ENCODE peak calls at places on chromosomes 2 and 18, in four cellular contexts. One of them, this sample, is unnamed.

GRCh38 chr2:241817126-241817820 is 8.3 kb downstream of the NEU4 start:
- DNase-seq in AG04450: no peak
- DNase-seq in mucosa of descending colon: no peak
- DNase-seq in COR-L47: no peak
- DNase-seq in this sample: no peak

GRCh38 chr2:55482186-55482945 is 37.2 kb upstream of the CFAP36 start:
- DNase-seq in AG04450: no peak
- DNase-seq in mucosa of descending colon: no peak
- DNase-seq in COR-L47: peak
- DNase-seq in this sample: no peak

GRCh38 chr18:45879681-45880655 is 54.5 kb downstream of the SIGLEC15 start:
- DNase-seq in AG04450: peak
- DNase-seq in mucosa of descending colon: peak
- DNase-seq in COR-L47: peak
- DNase-seq in this sample: peak

GRCh38 chr2:128180031-128180430 is 89.0 kb downstream of the UGGT1 start:
- DNase-seq in AG04450: no peak
- DNase-seq in mucosa of descending colon: no peak
- DNase-seq in COR-L47: no peak
- DNase-seq in this sample: no peak

GRCh38 chr2:22995576-22995975 is 389.4 kb upstream of the KLHL29 start:
- DNase-seq in AG04450: no peak
- DNase-seq in mucosa of descending colon: no peak
- DNase-seq in COR-L47: no peak
- DNase-seq in this sample: no peak

GRCh38 chr2:208033701-208034502 is 8.6 kb upstream of the PLEKHM3 start:
- DNase-seq in AG04450: no peak
- DNase-seq in mucosa of descending colon: no peak
- DNase-seq in COR-L47: peak
- DNase-seq in this sample: no peak

GRCh38 chr2:144479659-144480058 is 40.3 kb downstream of the ZEB2 start:
- DNase-seq in AG04450: no peak
- DNase-seq in mucosa of descending colon: no peak
- DNase-seq in COR-L47: no peak
- DNase-seq in this sample: no peak

GRCh38 chr2:36137612-36138011 is 218.0 kb upstream of the CRIM1 start:
- DNase-seq in AG04450: no peak
- DNase-seq in mucosa of descending colon: no peak
- DNase-seq in COR-L47: no peak
- DNase-seq in this sample: no peak

GRCh38 chr2:241354668-241355658 is 1.1 kb upstream of the FARP2 start:
- DNase-seq in AG04450: no peak
- DNase-seq in mucosa of descending colon: peak
- DNase-seq in COR-L47: no peak
- DNase-seq in this sample: peak

GRCh38 chr18:55509631-55510372 is 78.2 kb downstream of the TCF4 start:
- DNase-seq in AG04450: peak
- DNase-seq in mucosa of descending colon: no peak
- DNase-seq in COR-L47: no peak
- DNase-seq in this sample: no peak

GRCh38 chr2:119292226-119292625 is 68.6 kb downstream of the STEAP3 start:
- DNase-seq in AG04450: no peak
- DNase-seq in mucosa of descending colon: no peak
- DNase-seq in COR-L47: no peak
- DNase-seq in this sample: no peak

GRCh38 chr2:127392133-127392827 is 4.5 kb upstream of the MAP3K2 start:
- DNase-seq in AG04450: no peak
- DNase-seq in mucosa of descending colon: no peak
- DNase-seq in COR-L47: no peak
- DNase-seq in this sample: no peak

GRCh38 chr18:7062844-7063243 is 54.8 kb downstream of the LAMA1 start:
- DNase-seq in AG04450: no peak
- DNase-seq in mucosa of descending colon: no peak
- DNase-seq in COR-L47: no peak
- DNase-seq in this sample: no peak

GRCh38 chr2:113285816-113286215 is 7.1 kb upstream of the PAX8 start:
- DNase-seq in AG04450: no peak
- DNase-seq in mucosa of descending colon: no peak
- DNase-seq in COR-L47: no peak
- DNase-seq in this sample: no peak

GRCh38 chr2:200086911-200087310 is 131.5 kb downstream of the MAIP1 start:
- DNase-seq in AG04450: no peak
- DNase-seq in mucosa of descending colon: no peak
- DNase-seq in COR-L47: no peak
- DNase-seq in this sample: no peak

GRCh38 chr2:182646763-182647498 is 69.1 kb upstream of the DNAJC10 start:
- DNase-seq in AG04450: no peak
- DNase-seq in mucosa of descending colon: no peak
- DNase-seq in COR-L47: no peak
- DNase-seq in this sample: no peak

GRCh38 chr2:98472132-98472650 is 27.5 kb downstream of the INPP4A start:
- DNase-seq in AG04450: no peak
- DNase-seq in mucosa of descending colon: no peak
- DNase-seq in COR-L47: no peak
- DNase-seq in this sample: no peak

GRCh38 chr2:191869178-191869577 is 22.3 kb upstream of the CAVIN2 start:
- DNase-seq in AG04450: no peak
- DNase-seq in mucosa of descending colon: no peak
- DNase-seq in COR-L47: peak
- DNase-seq in this sample: no peak

GRCh38 chr18:3794537-3795348 is 344.8 kb downstream of the TGIF1 start:
- DNase-seq in AG04450: peak
- DNase-seq in mucosa of descending colon: no peak
- DNase-seq in COR-L47: peak
- DNase-seq in this sample: peak

GRCh38 chr2:128105072-128105471 is 14.1 kb downstream of the UGGT1 start:
- DNase-seq in AG04450: no peak
- DNase-seq in mucosa of descending colon: no peak
- DNase-seq in COR-L47: no peak
- DNase-seq in this sample: no peak

GRCh38 chr18:13287372-13287771 is 68.8 kb downstream of the LDLRAD4 start:
- DNase-seq in AG04450: no peak
- DNase-seq in mucosa of descending colon: no peak
- DNase-seq in COR-L47: no peak
- DNase-seq in this sample: no peak

GRCh38 chr2:217610411-217610814 is 392.4 kb downstream of the TNS1 start:
- DNase-seq in AG04450: no peak
- DNase-seq in mucosa of descending colon: no peak
- DNase-seq in COR-L47: peak
- DNase-seq in this sample: no peak

GRCh38 chr18:50151876-50152275 is 43.1 kb downstream of the MYO5B start:
- DNase-seq in AG04450: no peak
- DNase-seq in mucosa of descending colon: no peak
- DNase-seq in COR-L47: no peak
- DNase-seq in this sample: no peak

GRCh38 chr18:76824136-76824676 is 1.8 kb downstream of the ZNF236 start:
- DNase-seq in AG04450: no peak
- DNase-seq in mucosa of descending colon: no peak
- DNase-seq in COR-L47: no peak
- DNase-seq in this sample: no peak

GRCh38 chr2:203534486-203535077 is 519 bp downstream of the RAPH1 start:
- DNase-seq in AG04450: no peak
- DNase-seq in mucosa of descending colon: peak
- DNase-seq in COR-L47: peak
- DNase-seq in this sample: no peak

GRCh38 chr2:59256290-59256689 is 1015.2 kb upstream of the FANCL start:
- DNase-seq in AG04450: no peak
- DNase-seq in mucosa of descending colon: no peak
- DNase-seq in COR-L47: no peak
- DNase-seq in this sample: no peak

GRCh38 chr2:119605096-119605495 is 60.8 kb downstream of the CFAP221 start:
- DNase-seq in AG04450: no peak
- DNase-seq in mucosa of descending colon: no peak
- DNase-seq in COR-L47: no peak
- DNase-seq in this sample: no peak

GRCh38 chr18:79985172-79985571 is 3.2 kb downstream of the TXNL4A start:
- DNase-seq in AG04450: no peak
- DNase-seq in mucosa of descending colon: no peak
- DNase-seq in COR-L47: no peak
- DNase-seq in this sample: no peak

GRCh38 chr2:155485141-155485842 is 786.8 kb downstream of the KCNJ3 start:
- DNase-seq in AG04450: no peak
- DNase-seq in mucosa of descending colon: no peak
- DNase-seq in COR-L47: peak
- DNase-seq in this sample: no peak

GRCh38 chr18:61282926-61283325 is 50.3 kb upstream of the CDH20 start:
- DNase-seq in AG04450: no peak
- DNase-seq in mucosa of descending colon: no peak
- DNase-seq in COR-L47: no peak
- DNase-seq in this sample: no peak

GRCh38 chr2:140775426-140775825 is 1355.4 kb downstream of the LRP1B start:
- DNase-seq in AG04450: no peak
- DNase-seq in mucosa of descending colon: no peak
- DNase-seq in COR-L47: no peak
- DNase-seq in this sample: no peak

GRCh38 chr2:18611184-18611583 is 21.8 kb upstream of the NT5C1B start:
- DNase-seq in AG04450: peak
- DNase-seq in mucosa of descending colon: no peak
- DNase-seq in COR-L47: no peak
- DNase-seq in this sample: no peak

GRCh38 chr2:100453853-100454252 is 16.4 kb upstream of the NMS start:
- DNase-seq in AG04450: no peak
- DNase-seq in mucosa of descending colon: no peak
- DNase-seq in COR-L47: no peak
- DNase-seq in this sample: no peak

GRCh38 chr2:62409442-62409841 is 96.6 kb downstream of the TMEM17 start:
- DNase-seq in AG04450: no peak
- DNase-seq in mucosa of descending colon: no peak
- DNase-seq in COR-L47: no peak
- DNase-seq in this sample: no peak

GRCh38 chr18:21134895-21135294 is 23.3 kb upstream of the ROCK1 start:
- DNase-seq in AG04450: no peak
- DNase-seq in mucosa of descending colon: no peak
- DNase-seq in COR-L47: peak
- DNase-seq in this sample: no peak

GRCh38 chr2:113925884-113926283 is 36.0 kb downstream of the ACTR3 start:
- DNase-seq in AG04450: no peak
- DNase-seq in mucosa of descending colon: no peak
- DNase-seq in COR-L47: no peak
- DNase-seq in this sample: no peak

GRCh38 chr2:132824716-132825115 is 154.7 kb upstream of the LYPD1 start:
- DNase-seq in AG04450: no peak
- DNase-seq in mucosa of descending colon: no peak
- DNase-seq in COR-L47: no peak
- DNase-seq in this sample: no peak